ENCODE peak calls at places on chromosomes 7 and 10, in nine cellular contexts. A, V, E, D, G, W, I, X and S are unnamed samples.

GRCh38 chr7:118280319-118281012 is 56.0 kb downstream of the ANKRD7 start:
- DNase-seq in A (no peak), D (no peak), I (no peak), E (no peak), V (peak; percentile 63), X (no peak), W (no peak), G (no peak), S (peak; percentile 14)

GRCh38 chr7:106071356-106071998 is 40.6 kb downstream of the SYPL1 start:
- DNase-seq in A (no peak), X (no peak), W (no peak), I (no peak), G (no peak), V (no peak), E (no peak), D (no peak), S (no peak)

GRCh38 chr10:30494558-30494957 is 60.6 kb downstream of the MAP3K8 start:
- DNase-seq in G (no peak), D (no peak), E (no peak), V (no peak), W (peak; percentile 8), A (no peak), X (no peak), I (no peak), S (no peak)

GRCh38 chr10:48503293-48503911 is 101.5 kb downstream of the ARHGAP22 start:
- DNase-seq in V (no peak), X (no peak), W (no peak), E (peak; percentile 31), A (no peak), D (no peak), I (no peak), G (no peak), S (no peak)

GRCh38 chr7:32892521-32893224 is 1.1 kb upstream of the KBTBD2 start:
- DNase-seq in G (peak; percentile 67), A (peak; percentile 28), W (peak; percentile 63), X (peak; percentile 4), E (peak; percentile 72), D (no peak), V (peak; percentile 80), I (peak; percentile 81), S (peak; percentile 43)

GRCh38 chr7:12456506-12456905 is 52.8 kb upstream of the VWDE start:
- DNase-seq in G (no peak), X (no peak), W (no peak), A (no peak), E (no peak), I (no peak), V (peak; percentile 43), D (no peak), S (no peak)

GRCh38 chr10:104351067-104351681 is 2.5 kb upstream of the CFAP58 start:
- DNase-seq in A (no peak), V (no peak), G (no peak), D (no peak), X (no peak), E (no peak), I (peak; percentile 69), W (no peak), S (no peak)

GRCh38 chr10:34255075-34255474 is 560.0 kb downstream of the PARD3 start:
- DNase-seq in X (no peak), A (no peak), G (no peak), D (no peak), E (no peak), I (no peak), V (no peak), W (no peak), S (no peak)

GRCh38 chr10:124545756-124546369 is 84.2 kb downstream of the LHPP start:
- DNase-seq in V (peak; percentile 89), D (no peak), X (no peak), W (no peak), I (no peak), G (no peak), E (no peak), A (no peak), S (peak; percentile 66)

GRCh38 chr7:79761876-79762429 is 308.5 kb upstream of the MAGI2 start:
- DNase-seq in W (no peak), E (no peak), A (no peak), X (no peak), V (no peak), I (no peak), G (no peak), D (no peak), S (no peak)

GRCh38 chr7:55189878-55190436 is 171.1 kb downstream of the EGFR start:
- DNase-seq in V (no peak), G (no peak), X (no peak), W (no peak), E (no peak), I (no peak), D (no peak), A (no peak), S (no peak)

GRCh38 chr10:98664329-98665042 is 217.8 kb upstream of the HPS1 start:
- DNase-seq in I (peak; percentile 71), W (no peak), X (peak; percentile 47), E (no peak), G (no peak), V (no peak), A (no peak), D (no peak), S (no peak)

GRCh38 chr7:78370931-78371330 is 572.4 kb downstream of the PHTF2 start:
- DNase-seq in X (no peak), D (no peak), I (no peak), E (no peak), A (no peak), G (no peak), V (no peak), W (no peak), S (peak; percentile 2)

GRCh38 chr10:97549587-97550322 is 22.8 kb upstream of the ANKRD2 start:
- DNase-seq in G (no peak), I (no peak), E (no peak), A (no peak), V (no peak), D (no peak), W (peak; percentile 74), X (no peak), S (peak; percentile 33)

GRCh38 chr7:46586406-46586805 is 665.3 kb upstream of the IGFBP3 start:
- DNase-seq in V (no peak), A (no peak), D (no peak), G (no peak), E (no peak), W (no peak), X (no peak), I (no peak), S (no peak)

GRCh38 chr10:16699435-16699834 is 117.8 kb downstream of the RSU1 start:
- DNase-seq in D (no peak), E (no peak), W (no peak), G (no peak), V (no peak), A (no peak), I (no peak), X (no peak), S (no peak)

GRCh38 chr10:11742009-11742778 is at the start of gene ECHDC3:
- DNase-seq in I (peak; percentile 52), E (no peak), G (no peak), A (no peak), D (peak; percentile 26), X (no peak), W (no peak), V (peak; percentile 11), S (no peak)

GRCh38 chr7:108114117-108114841 is 15.9 kb downstream of the LAMB4 start:
- DNase-seq in I (peak; percentile 18), W (no peak), D (peak; percentile 15), A (no peak), G (no peak), E (no peak), X (peak; percentile 39), V (peak; percentile 6), S (no peak)

GRCh38 chr7:157875230-157876179 is 538.7 kb downstream of the DNAJB6 start:
- DNase-seq in W (no peak), I (peak; percentile 7), D (peak; percentile 57), V (peak; percentile 16), E (no peak), X (peak; percentile 23), A (no peak), G (no peak), S (no peak)

GRCh38 chr7:96004598-96004997 is 232.2 kb downstream of the DYNC1I1 start:
- DNase-seq in W (no peak), V (no peak), I (no peak), X (no peak), G (no peak), E (no peak), A (no peak), D (no peak), S (no peak)

GRCh38 chr7:16778479-16778878 is 24.9 kb downstream of the TSPAN13 start:
- DNase-seq in E (no peak), V (no peak), D (no peak), I (no peak), G (no peak), W (no peak), X (no peak), A (no peak), S (no peak)

GRCh38 chr10:110355181-110355831 is 50.6 kb upstream of the SMNDC1 start:
- DNase-seq in X (no peak), G (no peak), A (no peak), D (no peak), E (no peak), W (no peak), V (no peak), I (no peak), S (no peak)

GRCh38 chr10:116961305-116962251 is 43.4 kb downstream of the SHTN1 start:
- DNase-seq in A (no peak), E (no peak), W (peak; percentile 92), I (no peak), G (no peak), V (peak; percentile 95), X (no peak), D (no peak), S (no peak)

GRCh38 chr10:99328579-99329237 is 448 bp upstream of the CNNM1 start:
- DNase-seq in G (no peak), A (no peak), D (no peak), X (no peak), V (no peak), E (no peak), W (peak; percentile 58), I (no peak), S (no peak)

GRCh38 chr7:732094-732541 is 5.0 kb upstream of the PRKAR1B start:
- DNase-seq in G (no peak), E (no peak), V (no peak), X (peak; percentile 24), A (no peak), I (no peak), W (no peak), D (no peak), S (peak; percentile 79)

GRCh38 chr7:155741805-155742204 is 70.5 kb downstream of the SHH start:
- DNase-seq in X (no peak), A (no peak), D (no peak), I (no peak), G (no peak), V (no peak), E (no peak), W (no peak), S (no peak)

GRCh38 chr10:132511092-132511491 is 26.5 kb upstream of the INPP5A start:
- DNase-seq in A (no peak), V (no peak), D (no peak), E (peak; percentile 41), X (no peak), I (no peak), G (no peak), W (no peak), S (no peak)

GRCh38 chr10:51272580-51272979 is 198.3 kb downstream of the PRKG1 start:
- DNase-seq in X (no peak), D (no peak), W (no peak), I (no peak), V (no peak), E (no peak), G (no peak), A (no peak), S (no peak)

GRCh38 chr7:14582010-14582409 is 320.5 kb downstream of the DGKB start:
- DNase-seq in X (no peak), V (peak; percentile 59), I (no peak), G (no peak), A (no peak), E (no peak), W (no peak), D (no peak), S (no peak)

GRCh38 chr10:46079831-46080585 is 33.9 kb upstream of the MSMB start:
- DNase-seq in V (no peak), D (no peak), G (no peak), X (no peak), A (no peak), E (no peak), I (peak; percentile 37), W (no peak), S (no peak)

GRCh38 chr10:133457100-133457841 is 3.5 kb downstream of the SCART1 start:
- DNase-seq in G (no peak), W (no peak), E (peak; percentile 46), I (no peak), V (no peak), A (no peak), X (no peak), D (no peak), S (no peak)